ENCODE peak calls at places on chromosomes 12 and 14, in four cellular contexts. X, Y, V and W are unnamed samples. For H3K4me1, the result is how much of the 10 kb centered on the place peaks cover.

GRCh38 chr12:39752482-39753147 is 133.0 kb upstream of the ABCD2 start:
- DNase-seq in X (no peak), Y (peak), V (no peak), W (no peak)

GRCh38 chr12:96489392-96490056 is at the start of gene CFAP54:
- DNase-seq in X (peak), Y (peak), V (peak), W (peak)

GRCh38 chr12:70971395-70971794 is 50.9 kb upstream of the PTPRR start:
- DNase-seq in X (no peak), Y (no peak), V (no peak), W (no peak)

GRCh38 chr14:98897605-98898309 is 374.2 kb downstream of the BCL11B start:
- DNase-seq in X (no peak), Y (no peak), V (no peak), W (no peak)

GRCh38 chr12:100493371-100494012 is 19.8 kb downstream of the NR1H4 start:
- DNase-seq in X (no peak), Y (no peak), V (no peak), W (no peak)

GRCh38 chr14:20723458-20723857 is 22.2 kb upstream of the EDDM3A start:
- DNase-seq in X (no peak), Y (peak), V (no peak), W (no peak)

GRCh38 chr12:80412343-80412953 is 31.6 kb upstream of the PTPRQ start:
- DNase-seq in X (no peak), Y (no peak), V (peak), W (peak)

GRCh38 chr12:40215977-40216376 is 8.8 kb upstream of the LRRK2 start:
- DNase-seq in X (no peak), Y (no peak), V (no peak), W (no peak)

GRCh38 chr12:6337958-6338406 is 3.9 kb downstream of the TNFRSF1A start:
- DNase-seq in X (no peak), Y (no peak), V (peak), W (no peak)

GRCh38 chr12:30691122-30691879 is 4.4 kb downstream of the IPO8 start:
- DNase-seq in X (no peak), Y (no peak), V (peak), W (no peak)

GRCh38 chr12:112430929-112431328 is 12.2 kb downstream of the PTPN11 start:
- DNase-seq in X (no peak), Y (no peak), V (no peak), W (no peak)

GRCh38 chr12:565161-565560 is 98.1 kb downstream of the NINJ2 start:
- DNase-seq in X (no peak), Y (no peak), V (no peak), W (no peak)

GRCh38 chr14:75562048-75562447 is 16.4 kb upstream of the FLVCR2 start:
- DNase-seq in X (no peak), Y (no peak), V (no peak), W (no peak)

GRCh38 chr14:103315941-103316340 is 18.1 kb upstream of the EIF5 start:
- DNase-seq in X (no peak), Y (no peak), V (no peak), W (no peak)

GRCh38 chr14:24382103-24382377 is 14.1 kb downstream of the NFATC4 start:
- DNase-seq in X (no peak), Y (no peak), V (no peak), W (no peak)

GRCh38 chr14:49306152-49306751 is 279.9 kb downstream of the RPS29 start:
- DNase-seq in X (no peak), Y (no peak), V (peak), W (peak)

GRCh38 chr12:14164266-14164665 is 182.9 kb upstream of the GRIN2B start:
- DNase-seq in X (no peak), Y (no peak), V (no peak), W (no peak)

GRCh38 chr12:55915481-55915856 is 12.2 kb downstream of the PYM1 start:
- DNase-seq in X (no peak), Y (no peak), V (no peak), W (no peak)

GRCh38 chr14:44163946-44164345 is 343.1 kb downstream of the FSCB start:
- DNase-seq in X (no peak), Y (no peak), V (no peak), W (no peak)

GRCh38 chr12:19055589-19055988 is 73.9 kb upstream of the PLEKHA5 start:
- DNase-seq in X (no peak), Y (no peak), V (no peak), W (no peak)

GRCh38 chr12:67625004-67625403 is 23.5 kb upstream of the DYRK2 start:
- DNase-seq in X (no peak), Y (no peak), V (no peak), W (no peak)

GRCh38 chr12:72236071-72236705 is 36.0 kb upstream of the TRHDE start:
- DNase-seq in X (no peak), Y (no peak), V (no peak), W (no peak)

GRCh38 chr12:34294137-34294536 is 271.8 kb downstream of the ALG10 start:
- DNase-seq in X (no peak), Y (no peak), V (no peak), W (no peak)

GRCh38 chr12:106246891-106247730 is 709 bp downstream of the CKAP4 start:
- DNase-seq in X (peak), Y (no peak), V (peak), W (peak)

GRCh38 chr12:10701226-10701681 is 21.9 kb downstream of the YBX3 start:
- DNase-seq in X (no peak), Y (no peak), V (no peak), W (no peak)

GRCh38 chr14:23099212-23099861 is 4.0 kb downstream of the C14orf119 start:
- DNase-seq in X (no peak), Y (no peak), V (no peak), W (no peak)

GRCh38 chr12:111975161-111975931 is 37.6 kb downstream of the TMEM116 start:
- DNase-seq in X (no peak), Y (no peak), V (no peak), W (no peak)

GRCh38 chr12:49973361-49973830 is 649 bp downstream of the AQP6 start:
- DNase-seq in X (no peak), Y (no peak), V (no peak), W (no peak)

GRCh38 chr14:95227279-95227860 is 70.0 kb upstream of the DICER1 start:
- DNase-seq in X (no peak), Y (no peak), V (no peak), W (no peak)

GRCh38 chr12:4535871-4536270 is 2.8 kb upstream of the RAD51AP1 start:
- DNase-seq in X (no peak), Y (no peak), V (no peak), W (no peak)

GRCh38 chr14:34301107-34301734 is 160.8 kb downstream of the SPTSSA start:
- DNase-seq in X (no peak), Y (no peak), V (peak), W (peak)

GRCh38 chr14:38994721-38995120 is 108.3 kb downstream of the SEC23A start:
- DNase-seq in X (no peak), Y (no peak), V (no peak), W (no peak)

GRCh38 chr12:42410345-42410744 is 84.4 kb downstream of the PPHLN1 start:
- DNase-seq in X (no peak), Y (no peak), V (no peak), W (no peak)

GRCh38 chr12:51395283-51396230 is 4.4 kb upstream of the GALNT6 start:
- DNase-seq in X (no peak), Y (peak), V (no peak), W (no peak)

GRCh38 chr14:22339277-22339676 is 249.7 kb downstream of the DAD1 start:
- DNase-seq in X (no peak), Y (no peak), V (no peak), W (no peak)

GRCh38 chr12:65487679-65488078 is 209.2 kb downstream of the MSRB3 start:
- DNase-seq in X (no peak), Y (no peak), V (no peak), W (no peak)

DNA sequence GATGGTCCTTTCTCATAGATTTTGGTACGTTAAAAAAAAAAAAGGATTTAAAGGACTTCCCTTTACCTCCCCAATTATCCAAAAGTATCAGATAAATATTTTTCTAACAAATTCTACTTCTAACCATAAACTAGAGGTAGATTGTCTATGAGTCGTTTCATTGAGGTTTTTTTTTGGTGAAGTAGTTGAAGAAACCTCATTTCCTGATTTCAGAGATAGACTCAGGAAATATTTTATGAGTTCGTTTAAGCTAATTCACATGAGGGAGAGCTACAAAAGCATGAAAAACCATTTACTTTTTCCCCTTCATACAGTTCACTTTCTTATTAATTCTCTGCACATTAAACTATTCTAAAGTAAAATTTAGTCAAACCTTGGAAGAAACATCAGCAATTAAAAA is 112.5 kb downstream of the RALGAPA1 start:
- DNase-seq in X (no peak), Y (no peak), V (no peak), W (no peak)
- H3K4me1 ChIP-seq in X (under half), Y (under half), V (under half), W (under half)

GRCh38 chr14:76919811-76920571 is 93.8 kb downstream of the LRRC74A start:
- DNase-seq in X (no peak), Y (peak), V (peak), W (peak)
- H3K4me1 ChIP-seq in X (under half), Y (under half), V (half or more), W (under half)

DNA sequence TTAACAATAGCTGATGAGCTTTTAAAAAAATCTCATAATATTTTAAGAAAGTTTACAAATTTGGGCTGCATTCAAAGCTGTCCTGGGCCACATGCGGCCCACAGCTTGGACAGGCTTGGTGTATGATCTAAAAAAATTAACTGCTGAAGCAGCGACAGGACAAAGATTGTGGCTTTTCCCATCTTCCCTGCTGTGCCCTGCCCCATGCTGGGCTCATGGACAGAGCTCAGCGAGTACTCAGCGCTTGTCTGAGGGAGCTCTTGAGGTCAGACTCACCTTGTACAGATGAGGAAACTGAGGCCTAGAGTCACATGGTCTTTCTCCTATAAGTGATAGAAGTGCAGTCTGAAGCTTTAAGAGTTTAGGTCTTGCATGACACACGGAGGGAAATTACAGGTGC is 15.0 kb downstream of the EVL start:
- DNase-seq in X (no peak), Y (no peak), V (no peak), W (no peak)
- H3K4me1 ChIP-seq in X (half or more), Y (under half), V (under half), W (under half)

GRCh38 chr14:105014032-105014431 is 6.9 kb downstream of the CDCA4 start:
- DNase-seq in X (no peak), Y (no peak), V (no peak), W (no peak)

GRCh38 chr14:105018414-105018813 is 2.5 kb downstream of the CDCA4 start:
- DNase-seq in X (no peak), Y (no peak), V (no peak), W (peak)

GRCh38 chr14:105015242-105015641 is 5.6 kb downstream of the CDCA4 start:
- DNase-seq in X (no peak), Y (no peak), V (no peak), W (peak)

GRCh38 chr14:105014631-105015030 is 6.3 kb downstream of the CDCA4 start:
- DNase-seq in X (no peak), Y (no peak), V (no peak), W (peak)

DNA sequence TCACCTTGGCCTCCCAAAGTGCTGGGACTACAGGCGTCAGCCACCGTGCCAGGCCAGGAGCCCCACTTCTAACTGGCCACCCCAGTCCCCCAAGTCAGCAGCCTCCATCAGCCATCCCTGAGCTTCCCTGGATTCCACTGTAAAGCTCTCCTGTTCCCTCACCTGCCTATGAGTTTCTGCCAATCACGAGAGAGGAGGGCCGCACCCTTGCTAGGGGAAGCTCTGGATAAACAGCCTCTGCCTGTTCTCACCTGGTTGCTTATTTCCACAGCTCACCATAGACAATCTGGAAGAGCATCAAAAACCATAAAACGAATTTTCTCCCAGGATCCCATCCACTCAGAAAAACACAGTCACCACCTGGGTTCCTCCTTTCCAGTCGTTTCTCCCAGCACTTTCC is 5.0 kb downstream of the CDCA4 start:
- DNase-seq in X (no peak), Y (no peak), V (no peak), W (no peak)
- H3K4me1 ChIP-seq in X (half or more), Y (under half), V (half or more), W (under half)

GRCh38 chr12:46461459-46461858 is 88.9 kb upstream of the SLC38A2 start:
- DNase-seq in X (no peak), Y (no peak), V (no peak), W (no peak)

GRCh38 chr12:46460682-46461215 is 88.2 kb upstream of the SLC38A2 start:
- DNase-seq in X (no peak), Y (no peak), V (no peak), W (no peak)

GRCh38 chr12:46459111-46459510 is 86.5 kb upstream of the SLC38A2 start:
- DNase-seq in X (no peak), Y (no peak), V (no peak), W (no peak)

GRCh38 chr12:46458500-46459106 is 86.0 kb upstream of the SLC38A2 start:
- DNase-seq in X (peak), Y (no peak), V (no peak), W (no peak)

DNA sequence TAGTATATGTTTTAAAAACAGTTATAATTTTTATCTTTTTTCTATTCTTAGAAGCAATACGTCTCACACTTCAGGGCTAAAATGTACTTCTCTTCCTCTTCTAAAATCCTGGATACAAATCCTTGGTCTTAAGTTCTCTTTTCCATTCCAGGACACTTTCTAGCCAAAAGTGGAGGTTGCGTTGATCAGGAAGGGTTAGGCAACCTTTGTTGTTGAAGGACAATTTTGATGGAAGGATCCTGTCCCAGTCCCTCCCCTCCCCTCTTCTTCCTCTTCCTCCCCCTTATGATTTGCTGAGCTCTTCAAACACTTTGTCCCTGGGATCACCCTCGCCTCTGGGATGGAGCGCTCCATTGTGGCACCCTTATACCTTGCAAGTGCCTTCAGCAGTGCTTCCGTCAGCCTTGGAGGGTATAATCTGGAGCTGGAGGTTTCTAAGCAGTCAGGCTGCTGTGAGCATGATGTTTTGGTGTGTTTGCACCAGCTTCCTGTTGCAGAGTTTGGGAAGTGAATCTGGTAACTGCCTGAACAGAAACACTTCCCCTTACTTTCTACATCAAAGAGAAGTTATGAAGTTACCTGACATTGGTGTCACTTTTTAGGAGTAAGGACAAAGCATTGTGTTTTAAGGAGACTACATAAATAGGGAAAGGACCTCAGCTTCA is 87.4 kb upstream of the SLC38A2 start:
- DNase-seq in X (no peak), Y (no peak), V (no peak), W (no peak)
- H3K4me1 ChIP-seq in X (under half), Y (under half), V (under half), W (under half)

GRCh38 chr12:2154050-2154449 is 101.3 kb downstream of the CACNA1C start:
- DNase-seq in X (no peak), Y (no peak), V (no peak), W (no peak)
- H3K4me1 ChIP-seq in X (under half), Y (under half), V (under half), W (under half)

GRCh38 chr12:53612978-53613377 is 13.2 kb downstream of the ATF7 start:
- DNase-seq in X (no peak), Y (no peak), V (no peak), W (no peak)

GRCh38 chr12:53617700-53618099 is 8.5 kb downstream of the ATF7 start:
- DNase-seq in X (no peak), Y (no peak), V (no peak), W (no peak)

GRCh38 chr12:53611304-53611703 is 14.9 kb downstream of the ATF7 start:
- DNase-seq in X (no peak), Y (no peak), V (no peak), W (no peak)

GRCh38 chr12:53616950-53617349 is 9.2 kb downstream of the ATF7 start:
- DNase-seq in X (no peak), Y (no peak), V (no peak), W (no peak)

GRCh38 chr12:53613821-53614220 is 12.4 kb downstream of the ATF7 start:
- DNase-seq in X (no peak), Y (no peak), V (no peak), W (no peak)
- H3K4me1 ChIP-seq in X (under half), Y (under half), V (under half), W (under half)

GRCh38 chr12:12226187-12226586 is 40.7 kb downstream of the LRP6 start:
- DNase-seq in X (no peak), Y (no peak), V (no peak), W (no peak)

GRCh38 chr12:12230275-12230674 is 36.6 kb downstream of the LRP6 start:
- DNase-seq in X (no peak), Y (no peak), V (no peak), W (no peak)

GRCh38 chr12:12224240-12224940 is 42.5 kb downstream of the LRP6 start:
- DNase-seq in X (no peak), Y (no peak), V (no peak), W (no peak)

GRCh38 chr12:12229556-12230092 is 37.2 kb downstream of the LRP6 start:
- DNase-seq in X (no peak), Y (no peak), V (no peak), W (no peak)

DNA sequence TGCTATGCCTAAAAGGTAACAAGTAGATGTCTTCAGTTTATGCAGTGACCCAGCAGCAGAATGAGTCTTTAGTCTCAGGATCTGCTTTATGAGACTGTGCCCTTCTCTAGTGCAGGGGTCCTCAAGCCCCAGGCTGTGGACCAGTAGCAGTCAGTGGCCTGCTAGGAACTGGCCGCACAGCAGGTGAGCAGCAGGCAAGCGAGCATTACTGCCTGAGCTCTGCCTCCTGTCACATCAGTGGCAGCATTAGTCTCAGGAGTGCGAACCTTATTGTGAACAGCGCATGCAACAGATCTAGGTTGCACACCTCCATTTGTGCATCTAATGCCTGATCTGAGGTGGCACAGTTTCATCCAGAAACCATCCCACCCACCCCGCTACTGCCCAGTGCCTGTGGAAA is 38.4 kb downstream of the LRP6 start:
- DNase-seq in X (no peak), Y (peak), V (no peak), W (no peak)
- H3K4me1 ChIP-seq in X (under half), Y (under half), V (under half), W (under half)

GRCh38 chr14:59269431-59269830 is 81.0 kb downstream of the DAAM1 start:
- DNase-seq in X (no peak), Y (no peak), V (no peak), W (no peak)
- H3K4me1 ChIP-seq in X (under half), Y (under half), V (under half), W (under half)

GRCh38 chr14:93054006-93054405 is 61.7 kb downstream of the ITPK1 start:
- DNase-seq in X (no peak), Y (no peak), V (no peak), W (no peak)
- H3K4me1 ChIP-seq in X (under half), Y (under half), V (half or more), W (under half)